ENCODE peak calls at places on chromosomes 6 and 20, in eight cellular contexts. N is heart left ventricle, H is body of pancreas, R is H1, S is IMR-90, X is endothelial cell of umbilical vein, E is uterus, G is transverse colon. I is an unnamed sample. For H3K4me1, the result is how much of the 10 kb centered on the place peaks cover.

GRCh38 chr20:32930181-32930580 is 71.5 kb downstream of the EFCAB8 start:
- DNase-seq in N (no peak), H (no peak), R (no peak), S (no peak), X (no peak), E (no peak), G (no peak), I (no peak)

GRCh38 chr6:123803456-123803861 is 206 bp upstream of the NKAIN2 start:
- DNase-seq in N (no peak), H (no peak), R (peak), S (no peak), X (no peak), E (no peak), G (no peak), I (no peak)

GRCh38 chr6:17410281-17410680 is 16.9 kb downstream of the CAP2 start:
- DNase-seq in N (no peak), H (no peak), R (no peak), S (no peak), X (no peak), E (no peak), G (no peak), I (no peak)

GRCh38 chr6:21753571-21754108 is 160.1 kb downstream of the SOX4 start:
- DNase-seq in N (no peak), H (no peak), R (no peak), S (peak), X (peak), E (no peak), G (no peak), I (no peak)

GRCh38 chr6:2632368-2632767 is 118.4 kb downstream of the MYLK4 start:
- DNase-seq in N (peak), H (no peak), R (no peak), S (peak), X (no peak), E (no peak), G (no peak), I (peak)

GRCh38 chr20:8155229-8155628 is 23.2 kb downstream of the PLCB1 start:
- DNase-seq in N (no peak), H (no peak), R (no peak), S (peak), X (peak), E (no peak), G (no peak), I (no peak)

GRCh38 chr6:142377112-142377848 is 75.5 kb downstream of the ADGRG6 start:
- DNase-seq in N (no peak), H (peak), R (peak), S (peak), X (peak), E (no peak), G (no peak), I (no peak)

GRCh38 chr6:6556738-6557503 is 31.6 kb upstream of the LY86 start:
- DNase-seq in N (no peak), H (peak), R (peak), S (peak), X (peak), E (peak), G (peak), I (peak)

GRCh38 chr6:134468633-134469032 is 150.7 kb upstream of the SGK1 start:
- DNase-seq in N (no peak), H (peak), R (no peak), S (no peak), X (no peak), E (no peak), G (no peak), I (no peak)

GRCh38 chr20:61516398-61517208 is 264.5 kb downstream of the CDH4 start:
- DNase-seq in N (no peak), H (no peak), R (no peak), S (peak), X (no peak), E (no peak), G (no peak), I (no peak)

GRCh38 chr20:63432577-63433061 is 39.8 kb downstream of the KCNQ2 start:
- DNase-seq in N (no peak), H (no peak), R (peak), S (no peak), X (no peak), E (no peak), G (no peak), I (no peak)

GRCh38 chr20:64083380-64084208 is 604 bp downstream of the LKAAEAR1 start:
- DNase-seq in N (peak), H (peak), R (peak), S (peak), X (peak), E (no peak), G (peak), I (peak)

DNA sequence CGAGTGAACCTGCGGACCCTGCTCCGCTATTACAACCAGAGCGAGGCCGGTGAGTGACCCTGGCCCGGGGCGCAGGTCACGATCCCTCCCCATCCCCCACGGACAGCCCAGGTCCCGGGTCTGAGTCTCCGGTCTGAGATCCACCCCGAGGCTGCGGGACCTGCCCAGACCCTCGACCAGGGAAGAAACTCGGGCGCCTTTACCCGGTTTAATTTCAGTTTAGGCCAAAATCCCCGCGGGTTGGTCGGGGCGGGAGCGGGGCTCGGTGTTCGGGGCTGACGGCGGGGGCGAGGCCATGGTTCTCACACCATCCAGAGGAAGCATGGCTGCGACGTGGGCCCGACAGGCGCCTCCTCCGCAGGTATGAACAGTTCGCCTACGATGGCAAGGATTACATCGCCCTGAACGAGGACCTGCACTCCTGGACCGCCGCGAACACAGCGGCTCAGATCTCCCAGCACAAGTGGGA is 46.9 kb upstream of the TRIM26 start:
- DNase-seq in N (no peak), H (peak), R (peak), S (no peak), X (no peak), E (no peak), G (no peak), I (no peak)
- H3K4me3 ChIP-seq in N (peak), H (peak), R (peak), S (peak), X (peak), E (peak), G (peak), I (no peak)

GRCh38 chr20:35653430-35653734 is 11.3 kb downstream of the CPNE1 start:
- DNase-seq in N (no peak), H (no peak), R (no peak), S (no peak), X (no peak), E (no peak), G (no peak), I (no peak)
- H3K4me1 ChIP-seq in N (under half), H (under half), R (under half), S (under half), X (under half), E (under half), G (under half), I (under half)

GRCh38 chr6:131875647-131876046 is 67.8 kb downstream of the ENPP1 start:
- DNase-seq in N (no peak), H (peak), R (no peak), S (no peak), X (no peak), E (no peak), G (no peak), I (no peak)

GRCh38 chr6:131877999-131878789 is 70.4 kb downstream of the ENPP1 start:
- DNase-seq in N (no peak), H (no peak), R (no peak), S (peak), X (no peak), E (no peak), G (no peak), I (peak)

GRCh38 chr6:131876545-131876944 is 68.7 kb downstream of the ENPP1 start:
- DNase-seq in N (no peak), H (no peak), R (no peak), S (no peak), X (no peak), E (no peak), G (no peak), I (no peak)
- TF ChIP-seq POLR2A in N (no peak), H (no peak), R (no peak), S (no peak), X (no peak), E (no peak), G (no peak), I (no peak)

DNA sequence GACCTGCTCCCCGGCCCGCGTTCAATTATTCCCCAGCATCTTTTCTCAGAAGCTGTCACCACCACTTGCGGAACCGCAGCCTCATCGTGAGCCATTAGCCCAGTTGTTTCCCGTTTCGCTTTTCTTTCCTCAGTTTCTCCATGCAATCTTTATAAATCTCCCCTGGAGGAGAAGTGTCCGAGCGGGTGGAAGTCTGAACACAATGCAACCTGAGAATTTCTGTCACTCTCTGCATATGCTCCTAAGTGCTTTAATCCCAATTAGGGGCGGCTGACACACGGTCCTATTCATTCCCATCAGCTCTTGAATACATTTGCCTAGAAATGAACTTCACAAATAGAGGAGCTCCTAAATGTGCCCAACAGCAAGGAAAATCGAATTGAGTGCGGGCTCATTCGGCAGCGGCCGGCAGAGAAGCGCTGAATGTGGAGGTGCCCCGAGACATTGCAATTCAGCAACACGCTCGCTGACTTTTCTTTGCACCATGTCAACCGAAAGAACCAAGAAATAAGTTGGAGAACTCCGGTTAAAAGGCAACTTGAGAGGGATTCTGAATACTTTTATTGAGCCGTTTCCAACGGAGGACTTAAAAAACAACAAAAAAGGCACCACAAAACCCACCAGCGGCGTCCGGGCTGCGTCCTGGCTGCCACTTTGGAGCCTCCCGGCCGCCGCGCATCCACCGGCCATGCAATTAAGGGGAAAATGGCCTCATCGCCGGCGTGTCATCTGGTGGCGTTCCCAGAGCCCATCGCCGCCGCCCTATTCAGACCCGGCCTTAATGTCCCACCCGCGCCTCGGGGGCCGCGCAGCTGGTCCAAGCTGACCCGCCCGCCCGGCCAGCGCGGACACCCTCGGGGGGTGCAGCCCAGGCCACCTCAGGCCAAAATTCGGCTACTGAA is 3.9 kb upstream of the PRDM13 start:
- DNase-seq in N (no peak), H (no peak), R (peak), S (no peak), X (no peak), E (no peak), G (no peak), I (no peak)
- H3K4me3 ChIP-seq in N (peak), H (no peak), R (peak), S (no peak), X (no peak), E (no peak), G (no peak), I (no peak)

DNA sequence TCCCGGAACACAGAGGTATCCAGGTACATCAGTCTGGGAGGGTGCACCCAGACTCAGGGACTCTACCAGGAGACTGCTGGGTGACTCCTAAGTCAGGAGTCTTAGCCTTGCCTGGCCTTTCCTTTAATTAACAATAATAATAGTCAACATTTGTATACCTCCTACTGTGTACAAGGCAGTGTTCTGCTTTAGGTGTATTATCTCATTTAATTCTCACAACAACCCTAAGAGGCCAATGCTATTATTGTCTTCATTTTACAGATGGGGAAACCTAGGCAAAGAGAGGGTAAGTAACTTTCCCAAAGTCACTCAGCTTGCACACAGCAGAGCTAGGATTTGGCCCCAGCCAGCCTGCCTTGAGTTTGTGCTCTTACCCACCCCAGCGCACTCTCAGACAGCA is 39.6 kb downstream of the MRPL14 start:
- DNase-seq in N (no peak), H (no peak), R (no peak), S (no peak), X (no peak), E (no peak), G (no peak), I (no peak)
- H3K4me1 ChIP-seq in N (under half), H (under half), R (under half), S (under half), X (under half), E (under half), G (under half), I (under half)

DNA sequence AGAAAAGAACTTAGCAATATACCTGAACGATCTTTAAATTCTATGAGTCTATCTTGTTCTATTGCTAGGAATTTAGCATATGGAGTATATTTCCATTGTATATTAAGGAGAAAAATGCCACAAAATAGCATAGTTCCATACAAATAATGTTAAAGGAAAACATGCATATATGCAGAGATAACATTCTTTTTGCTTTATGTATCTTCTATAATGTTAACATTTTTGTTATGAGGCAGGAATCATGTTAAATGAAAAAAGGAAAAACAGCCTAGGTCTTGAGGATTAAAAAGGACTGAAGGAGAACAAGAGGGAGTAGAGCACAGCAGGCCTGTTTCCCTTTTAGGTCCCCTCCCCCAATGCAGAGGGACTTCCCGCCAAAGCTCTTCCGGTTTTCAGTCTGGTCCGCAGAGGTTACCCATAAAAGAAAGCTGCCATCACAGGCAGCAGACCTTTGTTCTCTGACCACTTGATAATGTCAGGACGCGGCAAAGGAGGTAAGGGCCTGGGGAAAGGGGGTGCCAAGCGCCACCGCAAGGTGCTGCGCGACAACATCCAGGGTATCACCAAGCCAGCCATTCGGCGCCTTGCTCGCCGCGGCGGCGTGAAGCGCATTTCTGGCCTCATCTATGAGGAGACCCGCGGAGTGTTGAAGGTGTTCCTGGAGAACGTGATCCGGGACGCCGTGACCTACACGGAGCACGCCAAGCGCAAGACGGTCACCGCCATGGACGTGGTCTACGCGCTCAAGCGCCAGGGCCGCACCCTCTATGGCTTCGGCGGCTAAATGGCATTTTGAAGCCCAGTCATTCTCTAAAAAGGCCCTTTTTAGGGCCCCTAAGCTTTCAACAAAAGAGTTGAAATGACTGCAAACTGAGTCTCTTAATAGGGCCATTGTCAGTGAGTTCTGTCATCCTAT is 108.4 kb upstream of the PRSS16 start:
- DNase-seq in N (peak), H (peak), R (peak), S (peak), X (peak), E (peak), G (peak), I (no peak)
- TF ChIP-seq POLR2A in N (no peak), H (no peak), R (peak), S (no peak), X (peak), E (no peak), G (peak), I (no peak)

GRCh38 chr6:12937971-12938370 is 221.4 kb downstream of the PHACTR1 start:
- DNase-seq in N (no peak), H (no peak), R (no peak), S (no peak), X (no peak), E (no peak), G (no peak), I (no peak)

GRCh38 chr6:12931639-12932038 is 215.1 kb downstream of the PHACTR1 start:
- DNase-seq in N (no peak), H (no peak), R (no peak), S (no peak), X (no peak), E (no peak), G (no peak), I (no peak)

GRCh38 chr6:12939314-12939713 is 222.7 kb downstream of the PHACTR1 start:
- DNase-seq in N (no peak), H (no peak), R (no peak), S (no peak), X (no peak), E (no peak), G (no peak), I (no peak)

GRCh38 chr6:12941422-12941821 is 224.9 kb downstream of the PHACTR1 start:
- DNase-seq in N (no peak), H (no peak), R (no peak), S (no peak), X (no peak), E (no peak), G (no peak), I (peak)

GRCh38 chr6:12935637-12936036 is 219.1 kb downstream of the PHACTR1 start:
- DNase-seq in N (no peak), H (no peak), R (no peak), S (no peak), X (no peak), E (no peak), G (no peak), I (no peak)
- H3K4me3 ChIP-seq in N (no peak), H (no peak), R (no peak), S (no peak), X (no peak), E (no peak), G (no peak), I (no peak)

GRCh38 chr20:19423097-19423891 is 210.9 kb downstream of the SLC24A3 start:
- DNase-seq in N (no peak), H (no peak), R (peak), S (no peak), X (no peak), E (no peak), G (no peak), I (no peak)

GRCh38 chr20:19426356-19426755 is 213.9 kb downstream of the SLC24A3 start:
- DNase-seq in N (no peak), H (no peak), R (no peak), S (no peak), X (no peak), E (no peak), G (no peak), I (no peak)

GRCh38 chr20:19427480-19427879 is 215.0 kb downstream of the SLC24A3 start:
- DNase-seq in N (no peak), H (peak), R (peak), S (no peak), X (no peak), E (no peak), G (no peak), I (no peak)

GRCh38 chr20:19427913-19428800 is 215.7 kb downstream of the SLC24A3 start:
- DNase-seq in N (no peak), H (no peak), R (peak), S (no peak), X (no peak), E (no peak), G (no peak), I (no peak)

DNA sequence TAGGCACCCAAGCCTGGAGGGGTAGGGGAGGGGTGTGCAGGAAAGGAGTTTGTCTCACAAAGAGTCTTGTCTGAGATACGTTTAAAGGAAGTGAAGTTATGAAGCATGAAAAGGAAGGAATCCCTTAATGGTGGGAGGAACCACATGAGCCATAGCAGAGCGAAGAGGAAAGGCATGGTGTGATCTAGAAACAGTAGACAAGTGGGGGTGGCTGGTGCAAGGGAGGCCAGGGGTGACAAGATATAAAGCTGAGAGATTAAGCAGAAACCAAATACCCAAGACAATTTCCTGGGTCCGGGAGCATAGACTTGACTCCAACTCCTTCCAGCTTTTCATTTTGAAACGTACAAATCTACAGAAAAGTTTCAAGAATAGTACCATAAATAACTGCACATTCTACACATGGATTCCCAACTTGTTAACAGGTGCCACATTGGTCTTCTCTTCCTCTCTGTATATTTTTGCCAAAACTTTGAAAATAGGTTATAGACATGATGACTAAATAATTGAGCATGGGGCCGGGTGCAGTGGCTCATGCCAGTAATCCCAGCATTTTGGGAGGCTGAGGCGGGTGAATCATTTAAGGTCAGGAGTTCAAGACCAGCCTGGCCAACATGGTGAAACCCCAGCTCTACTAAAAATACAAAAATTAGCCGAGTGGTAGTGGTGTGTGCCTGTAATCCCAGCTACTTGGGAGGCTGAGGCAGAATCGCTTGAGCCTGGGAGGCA is 211.6 kb downstream of the SLC24A3 start:
- DNase-seq in N (no peak), H (no peak), R (no peak), S (no peak), X (no peak), E (no peak), G (no peak), I (no peak)
- H3K4me1 ChIP-seq in N (under half), H (under half), R (under half), S (under half), X (under half), E (under half), G (under half), I (under half)